ENCODE peak calls at places on chromosomes 16 and 17, in five cellular contexts. One of them, this sample, is unnamed. For H3K4me1, the result is how much of the 10 kb centered on the place peaks cover.

GRCh38 chr17:42202696-42203095 is 8.4 kb upstream of the GHDC start:
- DNase-seq in testis: no peak
- DNase-seq in body of pancreas: no peak
- DNase-seq in transverse colon: no peak
- DNase-seq in A549: no peak
- DNase-seq in this sample: no peak

GRCh38 chr16:71851726-71852125 is 6.0 kb downstream of the ATXN1L start:
- DNase-seq in testis: no peak
- DNase-seq in body of pancreas: no peak
- DNase-seq in transverse colon: no peak
- DNase-seq in A549: no peak
- DNase-seq in this sample: no peak

GRCh38 chr16:5738586-5738985 is 641.0 kb upstream of the EEF2KMT start:
- DNase-seq in testis: no peak
- DNase-seq in body of pancreas: no peak
- DNase-seq in transverse colon: no peak
- DNase-seq in A549: no peak
- DNase-seq in this sample: no peak

GRCh38 chr17:2405247-2405926 is 4.5 kb upstream of the MNT start:
- DNase-seq in testis: peak
- DNase-seq in body of pancreas: no peak
- DNase-seq in transverse colon: no peak
- DNase-seq in A549: peak
- DNase-seq in this sample: no peak

GRCh38 chr16:67665598-67665997 is 952 bp downstream of the ENKD1 start:
- DNase-seq in testis: no peak
- DNase-seq in body of pancreas: no peak
- DNase-seq in transverse colon: no peak
- DNase-seq in A549: no peak
- DNase-seq in this sample: no peak

GRCh38 chr17:5942687-5943086 is 127.5 kb upstream of the WSCD1 start:
- DNase-seq in testis: no peak
- DNase-seq in body of pancreas: no peak
- DNase-seq in transverse colon: no peak
- DNase-seq in A549: no peak
- DNase-seq in this sample: no peak

GRCh38 chr17:71068351-71068750 is 899.0 kb downstream of the KCNJ2 start:
- DNase-seq in testis: no peak
- DNase-seq in body of pancreas: no peak
- DNase-seq in transverse colon: no peak
- DNase-seq in A549: no peak
- DNase-seq in this sample: no peak

GRCh38 chr17:31491794-31492171 is 100.3 kb downstream of the RAB11FIP4 start:
- DNase-seq in testis: no peak
- DNase-seq in body of pancreas: peak
- DNase-seq in transverse colon: no peak
- DNase-seq in A549: no peak
- DNase-seq in this sample: peak

GRCh38 chr17:77462101-77462500 is 321.3 kb downstream of the SEC14L1 start:
- DNase-seq in testis: no peak
- DNase-seq in body of pancreas: no peak
- DNase-seq in transverse colon: peak
- DNase-seq in A549: no peak
- DNase-seq in this sample: peak

GRCh38 chr17:42754782-42755181 is 6.2 kb upstream of the RAMP2 start:
- DNase-seq in testis: no peak
- DNase-seq in body of pancreas: no peak
- DNase-seq in transverse colon: no peak
- DNase-seq in A549: no peak
- DNase-seq in this sample: peak

GRCh38 chr17:80997471-80998387 is 6.1 kb downstream of the CHMP6 start:
- DNase-seq in testis: no peak
- DNase-seq in body of pancreas: no peak
- DNase-seq in transverse colon: no peak
- DNase-seq in A549: no peak
- DNase-seq in this sample: peak

GRCh38 chr17:80995131-80995530 is 3.5 kb downstream of the CHMP6 start:
- DNase-seq in testis: no peak
- DNase-seq in body of pancreas: no peak
- DNase-seq in transverse colon: no peak
- DNase-seq in A549: no peak
- DNase-seq in this sample: peak

GRCh38 chr17:80998388-80999223 is 7.0 kb downstream of the CHMP6 start:
- DNase-seq in testis: no peak
- DNase-seq in body of pancreas: no peak
- DNase-seq in transverse colon: no peak
- DNase-seq in A549: no peak
- DNase-seq in this sample: peak

GRCh38 chr17:80999224-81000088 is 7.8 kb downstream of the CHMP6 start:
- DNase-seq in testis: no peak
- DNase-seq in body of pancreas: no peak
- DNase-seq in transverse colon: no peak
- DNase-seq in A549: no peak
- DNase-seq in this sample: peak

DNA sequence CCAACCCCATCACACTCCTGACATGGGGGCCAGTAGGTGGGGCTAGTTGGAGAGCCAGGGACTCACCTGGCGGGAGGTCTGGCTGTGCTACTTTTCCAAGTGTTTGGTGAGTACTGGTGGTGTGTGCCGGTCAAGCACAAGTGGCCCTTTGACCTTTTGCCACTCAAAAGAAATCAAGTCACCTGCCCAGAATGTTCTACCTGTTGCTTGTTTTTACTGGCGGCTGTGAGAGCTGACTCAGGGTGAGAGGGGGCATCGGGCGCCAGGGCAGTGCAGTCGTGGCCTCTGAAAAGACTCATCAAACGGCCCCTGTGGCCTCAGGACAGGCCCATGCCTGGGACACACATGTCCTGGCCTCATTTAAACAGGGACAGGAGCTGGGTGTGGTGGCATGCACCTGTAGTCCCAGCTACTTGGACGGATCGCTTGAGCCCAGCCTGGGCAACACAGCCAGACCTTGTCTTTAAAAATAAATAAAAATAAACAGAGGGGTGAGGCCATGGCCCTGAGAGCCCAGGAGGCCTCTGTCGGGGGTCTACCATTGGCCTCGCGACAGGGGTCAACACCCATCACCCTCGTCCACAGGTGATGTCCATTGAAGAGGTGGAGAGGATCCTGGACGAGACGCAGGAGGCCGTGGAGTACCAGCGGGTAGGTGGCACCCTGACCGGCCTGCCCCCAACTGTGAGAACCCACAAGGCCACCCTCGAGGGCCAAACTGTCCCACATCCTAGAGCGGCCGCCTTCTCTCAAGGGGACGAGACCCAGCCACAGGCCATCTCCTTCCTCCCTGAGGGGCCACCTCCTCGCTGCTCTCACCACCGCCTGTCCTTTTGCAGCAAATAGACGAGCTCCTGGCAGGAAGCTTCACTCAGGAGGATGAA is 5.0 kb downstream of the CHMP6 start:
- DNase-seq in testis: no peak
- DNase-seq in body of pancreas: no peak
- DNase-seq in transverse colon: no peak
- DNase-seq in A549: no peak
- DNase-seq in this sample: peak
- TF ChIP-seq POLR2A in testis: no peak
- TF ChIP-seq POLR2A in body of pancreas: no peak
- TF ChIP-seq POLR2A in transverse colon: no peak
- TF ChIP-seq POLR2A in A549: no peak
- TF ChIP-seq POLR2A in this sample: no peak

GRCh38 chr17:49739662-49740271 is 24.2 kb downstream of the FAM117A start:
- DNase-seq in testis: peak
- DNase-seq in body of pancreas: peak
- DNase-seq in transverse colon: peak
- DNase-seq in A549: no peak
- DNase-seq in this sample: peak
- H3K4me1 ChIP-seq in testis: under half
- H3K4me1 ChIP-seq in body of pancreas: under half
- H3K4me1 ChIP-seq in transverse colon: under half
- H3K4me1 ChIP-seq in A549: under half
- H3K4me1 ChIP-seq in this sample: half or more

DNA sequence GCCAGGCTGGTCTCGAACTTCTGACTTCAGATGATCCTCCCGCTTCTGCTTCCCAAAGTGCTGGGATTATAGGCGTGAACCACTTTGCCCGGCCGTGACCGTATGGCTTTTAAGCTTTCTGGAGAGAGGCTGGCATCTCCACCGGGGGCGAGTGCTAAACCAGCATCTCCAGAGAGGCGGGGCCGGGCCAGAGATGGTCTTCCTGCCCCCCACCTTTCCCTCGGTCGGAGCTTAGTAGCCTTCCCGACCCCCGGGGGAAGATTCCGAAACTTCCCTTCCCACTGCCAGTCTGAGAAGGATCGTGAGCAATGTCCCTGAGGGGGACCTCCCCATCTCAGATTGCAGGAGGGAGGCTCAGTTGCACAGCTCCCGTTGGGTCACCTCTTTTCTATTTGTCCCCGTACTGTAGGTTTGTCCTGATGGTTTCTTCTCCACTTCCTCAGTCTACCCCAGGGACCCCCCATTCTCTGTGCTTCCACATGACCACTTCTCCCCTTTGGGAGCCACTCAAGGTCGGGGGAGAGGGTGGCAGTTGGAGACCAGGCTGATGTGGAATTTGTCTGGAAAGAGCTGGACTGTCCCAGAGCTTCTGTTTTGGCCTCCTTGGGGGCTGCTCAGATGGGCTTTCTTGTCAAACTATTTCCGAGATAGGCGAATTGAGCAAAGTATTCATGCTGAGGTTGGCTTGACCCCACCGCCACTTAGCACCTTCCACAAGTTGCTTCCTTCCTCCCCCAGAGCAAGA is 18.2 kb downstream of the IGF2BP1 start:
- DNase-seq in testis: no peak
- DNase-seq in body of pancreas: no peak
- DNase-seq in transverse colon: no peak
- DNase-seq in A549: no peak
- DNase-seq in this sample: no peak
- TF ChIP-seq POLR2A in testis: no peak
- TF ChIP-seq POLR2A in body of pancreas: no peak
- TF ChIP-seq POLR2A in transverse colon: no peak
- TF ChIP-seq POLR2A in A549: no peak
- TF ChIP-seq POLR2A in this sample: no peak

GRCh38 chr16:22355487-22355908 is 18.9 kb downstream of the CDR2 start:
- DNase-seq in testis: no peak
- DNase-seq in body of pancreas: no peak
- DNase-seq in transverse colon: no peak
- DNase-seq in A549: no peak
- DNase-seq in this sample: no peak
- H3K4me1 ChIP-seq in testis: under half
- H3K4me1 ChIP-seq in body of pancreas: under half
- H3K4me1 ChIP-seq in transverse colon: under half
- H3K4me1 ChIP-seq in A549: under half
- H3K4me1 ChIP-seq in this sample: half or more

DNA sequence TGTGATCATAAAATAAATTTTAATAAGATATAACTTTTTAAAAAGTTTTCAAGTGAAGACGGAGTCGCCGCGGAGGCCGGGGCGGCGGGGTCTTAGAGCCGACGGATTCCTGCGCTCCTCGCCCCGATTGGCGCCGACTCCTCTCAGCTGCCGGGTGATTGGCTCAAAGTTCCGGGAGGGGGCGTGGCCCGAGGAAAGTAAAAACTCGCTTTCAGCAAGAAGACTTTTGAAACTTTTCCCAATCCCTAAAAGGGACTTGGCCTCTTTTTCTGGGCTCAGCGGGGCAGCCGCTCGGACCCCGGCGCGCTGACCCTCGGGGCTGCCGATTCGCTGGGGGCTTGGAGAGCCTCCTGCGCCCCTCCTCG is at the start of gene FOXC2:
- DNase-seq in testis: peak
- DNase-seq in body of pancreas: peak
- DNase-seq in transverse colon: peak
- DNase-seq in A549: peak
- DNase-seq in this sample: peak
- TF ChIP-seq POLR2A in testis: no peak
- TF ChIP-seq POLR2A in body of pancreas: no peak
- TF ChIP-seq POLR2A in transverse colon: no peak
- TF ChIP-seq POLR2A in A549: no peak
- TF ChIP-seq POLR2A in this sample: no peak

DNA sequence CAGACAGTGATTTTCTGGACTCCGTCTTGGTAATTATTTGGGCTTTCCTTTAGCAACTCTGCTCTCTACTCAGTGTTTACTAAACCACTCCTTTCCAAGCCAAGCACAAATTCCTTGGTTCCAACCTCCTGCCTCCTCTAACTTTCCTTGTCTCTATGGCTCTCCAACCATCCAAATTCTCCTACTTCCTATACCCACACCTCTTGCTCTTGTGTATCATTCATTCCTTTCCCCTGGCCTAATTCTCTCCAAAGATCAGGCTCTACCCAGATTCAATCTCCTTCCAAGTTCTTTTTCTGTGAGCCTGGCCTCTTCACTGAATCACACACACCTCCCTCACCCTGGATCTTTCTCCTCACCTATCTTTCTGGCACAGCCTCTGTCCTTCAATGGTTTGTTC is 1.1 kb downstream of the NEURL4 start:
- DNase-seq in testis: no peak
- DNase-seq in body of pancreas: no peak
- DNase-seq in transverse colon: no peak
- DNase-seq in A549: no peak
- DNase-seq in this sample: no peak
- H3K4me1 ChIP-seq in testis: under half
- H3K4me1 ChIP-seq in body of pancreas: under half
- H3K4me1 ChIP-seq in transverse colon: under half
- H3K4me1 ChIP-seq in A549: under half
- H3K4me1 ChIP-seq in this sample: under half

GRCh38 chr17:48730240-48730550 is 1.6 kb upstream of the HOXB13 start:
- DNase-seq in testis: no peak
- DNase-seq in body of pancreas: no peak
- DNase-seq in transverse colon: no peak
- DNase-seq in A549: no peak
- DNase-seq in this sample: no peak
- TF ChIP-seq POLR2A in testis: no peak
- TF ChIP-seq POLR2A in body of pancreas: no peak
- TF ChIP-seq POLR2A in transverse colon: no peak
- TF ChIP-seq POLR2A in A549: no peak
- TF ChIP-seq POLR2A in this sample: no peak